ENCODE peak calls at places on chromosomes 7 and 10, in five cellular contexts. R is CD4-positive, alpha-beta T cell; F is progenitor cell of endocrine pancreas; A is tibial artery; C is esophagus squamous epithelium. Q is an unnamed sample.

GRCh38 chr10:97028126-97028831 is 157.5 kb downstream of the SLIT1 start:
- DNase-seq in R (no peak), F (no peak), A (no peak), C (no peak), Q (no peak)

GRCh38 chr7:77855371-77856083 is 57.0 kb downstream of the PHTF2 start:
- DNase-seq in R (no peak), F (no peak), A (no peak), C (no peak), Q (no peak)

GRCh38 chr10:4736183-4736582 is 89.8 kb upstream of the AKR1E2 start:
- DNase-seq in R (no peak), F (no peak), A (no peak), C (no peak), Q (no peak)

GRCh38 chr7:98049034-98049433 is 57.6 kb upstream of the LMTK2 start:
- DNase-seq in R (no peak), F (no peak), A (no peak), C (no peak), Q (no peak)

GRCh38 chr7:66946545-66946944 is 25.5 kb downstream of the TMEM248 start:
- DNase-seq in R (no peak), F (no peak), A (no peak), C (no peak), Q (no peak)

GRCh38 chr7:134811798-134812197 is 32.4 kb downstream of the CALD1 start:
- DNase-seq in R (no peak), F (no peak), A (no peak), C (no peak), Q (no peak)

GRCh38 chr7:101553018-101553770 is 75.9 kb downstream of the MYL10 start:
- DNase-seq in R (peak; percentile 17), F (no peak), A (peak; percentile 48), C (no peak), Q (no peak)

GRCh38 chr10:102300289-102300843 is 55.0 kb downstream of the GBF1 start:
- DNase-seq in R (no peak), F (no peak), A (no peak), C (no peak), Q (no peak)

GRCh38 chr7:155725073-155725346 is 80.5 kb downstream of the RBM33 start:
- DNase-seq in R (no peak), F (no peak), A (no peak), C (no peak), Q (no peak)

GRCh38 chr10:12748186-12748585 is 253.3 kb downstream of the CCDC3 start:
- DNase-seq in R (no peak), F (no peak), A (no peak), C (no peak), Q (no peak)

GRCh38 chr10:80542053-80542452 is 4.4 kb downstream of the SH2D4B start:
- DNase-seq in R (no peak), F (no peak), A (no peak), C (no peak), Q (no peak)

GRCh38 chr10:113997428-113997827 is 46.2 kb upstream of the ADRB1 start:
- DNase-seq in R (no peak), F (no peak), A (peak; percentile 72), C (no peak), Q (no peak)

GRCh38 chr7:33982425-33982786 is 77.1 kb downstream of the BMPER start:
- DNase-seq in R (no peak), F (no peak), A (no peak), C (no peak), Q (no peak)

GRCh38 chr10:16792675-16793074 is 24.5 kb downstream of the RSU1 start:
- DNase-seq in R (no peak), F (no peak), A (peak; percentile 81), C (no peak), Q (no peak)

GRCh38 chr7:108630002-108630401 is 60.3 kb downstream of the DNAJB9 start:
- DNase-seq in R (no peak), F (no peak), A (no peak), C (no peak), Q (no peak)

GRCh38 chr7:93245525-93246432 is 13.6 kb downstream of the VPS50 start:
- DNase-seq in R (no peak), F (no peak), A (no peak), C (no peak), Q (no peak)

GRCh38 chr7:92763636-92764423 is 72.5 kb downstream of the CDK6 start:
- DNase-seq in R (no peak), F (no peak), A (no peak), C (no peak), Q (no peak)

GRCh38 chr7:2376351-2377154 is 21.9 kb downstream of the EIF3B start:
- DNase-seq in R (no peak), F (no peak), A (no peak), C (no peak), Q (no peak)

DNA sequence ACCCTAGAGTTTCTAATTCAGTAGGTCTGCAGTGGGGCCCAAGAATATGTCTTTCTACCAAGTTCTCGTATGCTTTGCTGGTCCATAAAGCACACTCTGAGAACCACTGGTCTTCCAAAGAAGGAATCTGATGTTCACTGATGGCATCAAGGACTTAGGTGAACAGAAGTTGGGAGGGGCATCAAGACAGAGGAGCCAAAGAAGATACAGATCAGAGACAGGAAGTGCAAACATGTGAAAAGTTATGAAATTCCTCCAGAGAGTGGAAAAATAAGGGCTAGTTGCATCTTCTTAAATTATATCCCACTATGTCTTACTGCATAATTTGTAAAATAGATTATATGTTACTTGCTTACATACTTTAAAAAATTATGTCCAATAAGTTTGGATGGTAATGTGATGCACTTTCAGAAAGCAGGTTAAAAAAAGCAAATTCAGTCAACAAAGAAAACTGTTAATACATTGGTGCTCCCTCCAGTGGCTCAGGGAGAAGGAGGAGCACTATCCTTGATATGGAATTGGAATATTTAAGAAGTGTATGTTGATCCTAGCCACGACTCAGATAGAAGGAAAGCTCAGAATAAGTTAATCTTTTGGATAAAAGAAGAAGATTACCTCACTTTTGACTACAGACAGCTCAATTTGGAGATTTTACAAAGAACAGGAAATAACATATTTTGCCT is 35.8 kb downstream of the CREB3L2 start:
- DNase-seq in R (no peak), F (no peak), A (no peak), C (no peak), Q (no peak)
- TF ChIP-seq CTCF in R (no peak), F (no peak), A (no peak), C (no peak), Q (no peak)

GRCh38 chr7:143388491-143389101 is 7.5 kb downstream of the ZYX start:
- DNase-seq in R (no peak), F (no peak), A (no peak), C (no peak), Q (no peak)
- TF ChIP-seq CTCF in R (no peak), F (no peak), A (no peak), C (no peak), Q (no peak)

GRCh38 chr10:108439397-108439796 is 1274.9 kb upstream of the SORCS1 start:
- DNase-seq in R (no peak), F (no peak), A (no peak), C (no peak), Q (no peak)
- TF ChIP-seq CTCF in R (no peak), F (no peak), A (no peak), C (no peak), Q (no peak)

DNA sequence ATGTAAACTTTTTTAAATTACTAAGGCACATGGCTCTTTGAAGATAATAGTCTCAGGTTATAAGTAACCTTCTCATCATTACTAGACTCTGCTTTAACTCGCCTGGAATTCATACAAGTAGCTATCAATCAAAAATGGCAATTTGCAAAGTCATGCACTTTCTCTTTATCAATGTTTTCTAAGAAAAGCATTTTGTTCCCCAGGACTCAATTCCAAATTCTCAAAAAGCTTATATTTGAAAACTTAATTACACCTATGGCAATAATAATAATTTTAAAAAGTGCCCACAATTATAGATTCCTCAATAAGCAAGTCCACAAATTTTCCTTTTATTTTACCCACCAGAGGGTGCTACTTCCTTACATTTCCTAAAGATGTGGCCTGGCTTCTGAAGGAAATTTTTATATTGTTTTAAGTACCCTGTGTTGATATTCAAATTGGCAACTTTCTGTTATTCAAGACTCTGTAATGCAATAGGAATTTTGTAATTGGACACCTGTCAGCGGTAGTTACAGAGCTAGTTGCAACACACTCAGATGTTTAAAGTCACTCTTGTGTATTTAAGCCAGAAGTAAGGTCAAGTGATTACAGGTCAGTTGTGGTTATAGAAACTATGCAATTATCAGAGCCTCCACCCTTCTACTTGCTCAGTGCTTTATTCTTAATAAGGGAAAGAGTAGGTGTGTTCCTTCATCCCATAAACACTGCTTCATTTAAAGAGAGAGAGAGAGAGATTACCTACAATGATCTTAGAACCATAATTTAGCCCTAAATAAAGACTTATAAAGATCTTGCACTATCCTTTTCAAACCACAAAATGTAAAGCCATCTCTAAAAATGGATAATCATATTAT is 47.1 kb upstream of the HYAL4 start:
- DNase-seq in R (no peak), F (no peak), A (no peak), C (no peak), Q (no peak)
- TF ChIP-seq CTCF in R (peak; percentile 19), F (peak; percentile 61), A (peak; percentile 45), C (peak; percentile 42), Q (peak; percentile 60)

DNA sequence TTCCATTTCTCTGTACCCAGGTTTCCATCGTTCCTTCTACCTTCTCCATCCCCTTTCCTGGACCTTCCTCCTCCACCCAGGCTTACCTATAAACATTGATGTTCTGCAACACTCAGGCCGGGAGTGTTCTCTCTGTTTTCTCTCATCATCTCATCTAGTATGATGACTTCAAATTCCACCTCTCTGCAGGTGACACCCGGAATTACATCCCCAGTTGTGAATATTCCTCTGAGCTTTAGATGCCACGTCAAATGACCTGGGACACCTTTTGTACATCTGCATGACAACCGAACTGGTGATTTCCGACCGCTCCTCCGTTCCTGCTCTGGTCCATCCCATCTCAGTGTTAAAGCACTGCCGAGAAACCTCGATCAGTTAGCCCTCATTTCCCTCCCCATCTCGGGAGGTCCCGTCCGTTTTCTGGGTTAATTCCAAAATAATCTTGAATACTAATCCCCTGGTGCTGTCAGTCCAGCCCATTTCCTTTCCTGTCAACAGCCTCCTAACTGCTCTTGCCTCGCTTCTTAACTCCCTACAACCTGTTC is 76.7 kb upstream of the SAMD8 start:
- DNase-seq in R (no peak), F (no peak), A (no peak), C (no peak), Q (no peak)
- TF ChIP-seq CTCF in R (no peak), F (no peak), A (no peak), C (no peak), Q (no peak)

Q was measured in glutamatergic neuron.